ENCODE peak calls at places on chromosome 12, in ten cellular contexts. Q is fibroblast of lung, N is neuronal stem cell, D is IMR-90, X is mesendoderm, T is MM.1S, J is HCT116, Y is mesenchymal stem cell, Z is SK-N-SH, I is endothelial cell of umbilical vein. W is an unnamed sample.

GRCh38 chr12:1853716-1854115 is 33.4 kb downstream of the LRTM2 start:
- DNase-seq in Q (no peak), N (no peak), D (no peak), X (no peak), T (no peak), J (no peak), Y (no peak), Z (no peak), I (no peak), W (no peak)

GRCh38 chr12:65170245-65170881 is 980 bp downstream of the LEMD3 start:
- DNase-seq in Q (peak; percentile 50), N (peak; percentile 54), D (peak; percentile 38), X (peak; percentile 90), T (peak; percentile 82), J (peak; percentile 28), Y (peak; percentile 69), Z (peak; percentile 63), I (peak; percentile 73), W (peak; percentile 86)

GRCh38 chr12:57475271-57476161 is 4.2 kb downstream of the ARHGAP9 start:
- DNase-seq in Q (no peak), N (no peak), D (no peak), X (no peak), T (no peak), J (no peak), Y (peak; percentile 51), Z (peak; percentile 80), I (no peak), W (peak; percentile 63)

GRCh38 chr12:78194448-78194847 is 363.8 kb downstream of the NAV3 start:
- DNase-seq in Q (peak; percentile 93), N (no peak), D (peak; percentile 95), X (no peak), T (no peak), J (no peak), Y (peak; percentile 34), Z (no peak), I (peak; percentile 63), W (peak; percentile 90)

GRCh38 chr12:67592228-67593011 is 56.1 kb upstream of the DYRK2 start:
- DNase-seq in Q (peak; percentile 74), N (no peak), D (peak; percentile 51), X (no peak), T (peak; percentile 72), J (peak; percentile 18), Y (peak; percentile 75), Z (no peak), I (no peak), W (peak; percentile 76)

GRCh38 chr12:11581179-11581755 is 68.2 kb upstream of the ETV6 start:
- DNase-seq in Q (peak; percentile 83), N (peak; percentile 60), D (peak; percentile 78), X (peak; percentile 77), T (peak; percentile 72), J (peak; percentile 46), Y (peak; percentile 72), Z (peak; percentile 51), I (peak; percentile 65), W (peak; percentile 93)

GRCh38 chr12:101021911-101022388 is 188.1 kb downstream of the SLC5A8 start:
- DNase-seq in Q (peak; percentile 87), N (no peak), D (peak; percentile 90), X (peak; percentile 56), T (no peak), J (peak; percentile 70), Y (peak; percentile 82), Z (no peak), I (peak; percentile 76), W (peak; percentile 89)

GRCh38 chr12:15050664-15051063 is 77.8 kb downstream of the PDE6H start:
- DNase-seq in Q (no peak), N (no peak), D (no peak), X (no peak), T (no peak), J (no peak), Y (peak; percentile 71), Z (no peak), I (no peak), W (no peak)

DNA sequence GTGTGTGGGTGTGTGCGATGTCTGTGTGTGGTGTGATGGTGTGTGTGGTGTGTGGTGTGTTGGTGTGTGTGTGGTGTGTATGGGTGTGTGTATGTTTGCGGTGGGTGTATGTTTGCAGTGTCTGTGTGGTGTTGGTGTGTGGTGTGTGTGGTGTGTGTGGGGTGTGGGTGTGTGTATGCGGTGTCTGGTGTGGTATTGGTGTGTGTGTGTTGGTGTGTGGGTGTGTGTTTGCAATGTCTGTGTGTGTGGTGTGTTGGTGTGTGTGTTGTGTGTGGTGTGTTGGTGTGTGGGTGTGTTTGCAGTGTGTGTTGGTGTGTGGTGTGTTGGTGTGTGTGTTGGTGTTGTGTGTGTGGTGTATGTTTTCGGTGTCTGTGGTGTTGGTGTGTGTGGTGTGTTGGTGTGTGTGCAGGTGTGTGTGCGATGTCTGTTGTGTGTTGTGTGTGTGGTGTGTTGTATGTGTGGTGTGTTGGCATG is 15.7 kb downstream of the MLXIP start:
- DNase-seq in Q (no peak), N (no peak), D (no peak), X (no peak), T (no peak), J (no peak), Y (no peak), Z (no peak), I (no peak), W (no peak)
- H3K4me1 ChIP-seq in Q (peaks cover 30% of the 10 kb centered on the region), N (peaks cover 4% of the 10 kb centered on the region), D (peaks cover 55% of the 10 kb centered on the region), X (peaks cover 7% of the 10 kb centered on the region), T (no peaks in the 10 kb centered on the region), J (peaks cover 23% of the 10 kb centered on the region), Y (peaks cover 54% of the 10 kb centered on the region), Z (peaks cover 28% of the 10 kb centered on the region), I (peaks cover 30% of the 10 kb centered on the region), W (peaks cover 54% of the 10 kb centered on the region)

GRCh38 chr12:55830601-55831406 is 1.4 kb upstream of the DNAJC14 start:
- DNase-seq in Q (peak; percentile 81), N (peak; percentile 82), D (peak; percentile 56), X (peak; percentile 74), T (no peak), J (no peak), Y (peak; percentile 77), Z (peak; percentile 88), I (peak; percentile 76), W (peak; percentile 79)

GRCh38 chr12:55824726-55825125 is 4.7 kb downstream of the DNAJC14 start:
- DNase-seq in Q (no peak), N (no peak), D (no peak), X (no peak), T (no peak), J (no peak), Y (no peak), Z (no peak), I (no peak), W (no peak)

GRCh38 chr12:55829967-55830600 is 697 bp upstream of the DNAJC14 start:
- DNase-seq in Q (no peak), N (no peak), D (no peak), X (peak; percentile 71), T (no peak), J (no peak), Y (no peak), Z (peak; percentile 79), I (peak; percentile 70), W (peak; percentile 51)

GRCh38 chr12:55828357-55828756 is 1.0 kb downstream of the DNAJC14 start:
- DNase-seq in Q (no peak), N (no peak), D (no peak), X (no peak), T (no peak), J (no peak), Y (no peak), Z (no peak), I (no peak), W (no peak)

GRCh38 chr12:55827806-55828205 is 1.6 kb downstream of the DNAJC14 start:
- DNase-seq in Q (no peak), N (no peak), D (no peak), X (no peak), T (no peak), J (no peak), Y (no peak), Z (no peak), I (no peak), W (no peak)
- H3K4me3 ChIP-seq in Q (no peak overlapping the region), N (no peak overlapping the region), D (no peak overlapping the region), X (no peak overlapping the region), T (no peak overlapping the region), J (no peak overlapping the region), Y (peak overlapping the region; percentile 94), Z (peak overlapping the region; percentile 89), I (no peak overlapping the region), W (peak overlapping the region; percentile 32)

GRCh38 chr12:120213758-120214157 is 12.8 kb upstream of the RPLP0 start:
- DNase-seq in Q (no peak), N (no peak), D (no peak), X (no peak), T (no peak), J (no peak), Y (no peak), Z (peak; percentile 15), I (no peak), W (no peak)

GRCh38 chr12:120216742-120217595 is 16.1 kb upstream of the RPLP0 start:
- DNase-seq in Q (no peak), N (no peak), D (no peak), X (peak; percentile 33), T (no peak), J (no peak), Y (no peak), Z (peak; percentile 62), I (no peak), W (no peak)

GRCh38 chr12:120215357-120215735 is 14.4 kb upstream of the RPLP0 start:
- DNase-seq in Q (no peak), N (no peak), D (no peak), X (no peak), T (no peak), J (no peak), Y (no peak), Z (no peak), I (no peak), W (no peak)

GRCh38 chr12:120214626-120215356 is 13.9 kb upstream of the RPLP0 start:
- DNase-seq in Q (no peak), N (no peak), D (no peak), X (no peak), T (no peak), J (no peak), Y (no peak), Z (peak; percentile 31), I (no peak), W (no peak)

DNA sequence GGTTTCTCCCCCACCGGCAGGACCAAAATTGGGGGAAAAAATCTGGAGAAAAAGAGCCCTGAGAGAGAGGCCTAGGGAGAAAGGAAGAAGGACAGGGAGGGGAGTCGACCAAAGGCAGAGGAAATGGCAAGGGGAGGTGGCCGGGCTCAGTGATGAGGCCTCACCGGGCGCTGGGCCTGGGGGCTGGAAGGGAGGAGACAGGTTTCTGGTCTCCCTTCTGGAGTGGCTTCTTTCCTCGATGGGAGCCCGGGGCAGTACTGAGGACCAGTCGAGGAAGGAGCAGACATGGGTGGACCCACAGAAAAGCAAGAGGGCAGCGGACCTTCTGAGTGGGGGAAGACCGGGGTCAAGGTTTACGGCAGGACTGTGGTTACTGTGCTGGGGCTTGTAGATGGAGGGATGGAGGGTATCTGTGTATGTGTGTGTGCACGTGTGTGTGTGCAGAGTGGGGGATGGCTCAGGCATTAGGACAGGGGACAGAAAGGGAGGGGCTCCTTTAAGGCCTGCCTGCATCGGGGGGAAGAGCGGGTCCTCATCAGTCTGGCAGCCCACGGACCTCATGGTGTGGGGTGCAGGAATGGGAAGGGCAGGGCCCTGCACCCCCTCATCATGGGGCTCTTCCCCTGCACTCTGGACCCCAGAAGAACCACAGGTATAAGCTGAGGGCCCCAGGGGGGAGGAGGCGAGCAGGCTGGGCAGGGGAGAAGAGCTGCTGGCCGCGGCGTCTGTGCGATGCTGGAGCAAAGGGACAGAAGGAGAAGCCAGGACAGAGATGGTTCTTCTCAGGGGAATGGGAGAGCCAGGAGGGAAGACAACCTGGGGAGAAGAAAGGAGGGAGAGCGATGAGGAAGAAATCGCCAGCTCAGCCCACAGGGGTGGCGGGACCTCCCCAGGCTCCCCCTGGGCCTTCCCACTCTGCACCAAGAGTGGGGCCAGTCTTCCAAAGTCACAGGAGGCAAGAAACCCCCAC is 15.1 kb upstream of the RPLP0 start:
- DNase-seq in Q (no peak), N (no peak), D (no peak), X (no peak), T (no peak), J (no peak), Y (no peak), Z (no peak), I (no peak), W (no peak)
- H3K9ac ChIP-seq in Q (no peak overlapping the region), N (peak overlapping the region; percentile 60), D (no peak overlapping the region), X (no peak overlapping the region), T (no peak overlapping the region), J (no peak overlapping the region), Y (peak overlapping the region; percentile 22), Z (no peak overlapping the region), I (no peak overlapping the region), W (no peak overlapping the region)

DNA sequence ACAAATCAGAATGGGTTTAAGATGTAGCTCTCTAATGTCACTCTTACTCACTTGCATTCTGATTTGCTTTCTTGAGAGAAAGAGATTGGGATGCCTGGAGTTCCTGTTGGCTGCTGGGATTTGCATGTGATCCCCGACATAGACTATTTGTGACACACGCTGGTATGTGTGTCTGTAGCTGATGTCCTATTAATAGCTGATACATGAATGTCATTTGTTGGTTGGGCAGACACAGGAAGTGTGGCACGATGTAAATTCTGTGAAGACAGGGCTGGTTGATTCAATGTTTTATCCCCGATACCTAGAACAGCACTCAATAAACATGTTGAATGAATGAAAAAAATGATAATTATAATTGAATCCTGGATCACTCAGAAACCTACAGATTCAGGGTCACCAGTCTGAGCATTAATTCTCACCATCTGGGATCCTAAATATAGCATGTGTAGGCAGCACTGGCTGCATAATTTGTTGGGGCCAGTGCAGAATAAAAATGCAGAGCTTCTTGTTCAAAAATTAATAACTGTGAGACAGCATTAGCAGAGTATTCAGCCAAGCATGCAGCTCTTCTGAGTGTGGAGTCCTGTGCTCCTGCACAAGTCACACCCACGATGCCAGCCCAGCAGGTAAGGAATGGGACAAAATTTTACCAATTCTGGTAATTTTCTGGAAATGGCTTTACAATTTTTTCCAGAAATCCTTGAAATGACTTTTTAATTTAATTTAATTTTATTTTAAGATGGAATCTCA is 35.5 kb upstream of the SOCS2 start:
- DNase-seq in Q (no peak), N (no peak), D (peak; percentile 23), X (no peak), T (peak; percentile 64), J (no peak), Y (no peak), Z (peak; percentile 15), I (no peak), W (peak; percentile 9)
- H3K4me1 ChIP-seq in Q (peaks cover 2% of the 10 kb centered on the region), N (peaks cover 9% of the 10 kb centered on the region), D (peaks cover under 1% of the 10 kb centered on the region), X (no peaks in the 10 kb centered on the region), T (peaks cover 16% of the 10 kb centered on the region), J (no peaks in the 10 kb centered on the region), Y (no peaks in the 10 kb centered on the region), Z (peaks cover 13% of the 10 kb centered on the region), I (peaks cover 3% of the 10 kb centered on the region), W (no peaks in the 10 kb centered on the region)

W was measured in adipocyte.